ENCODE peak calls at places on chromosomes 11 and 22, in nine cellular contexts. G is cardiac muscle cell; B is stimulated activated CD4-positive, alpha-beta T cell treated with anti-CD3 and anti-CD28 coated beads, Interleukin-2, amount 100 ng/mL, for 48 hours; U is T-helper 17 cell; J is CD4-positive, alpha-beta memory T cell; O is NB4; K is AG09309; H is AG08395; V is epithelial cell of esophagus. C is an unnamed sample.
A peak's percentile ranks its signal among the peaks of the same experiment; 100 is the strongest.

GRCh38 chr11:57459112-57460016 is 964 bp upstream of the RTN4RL2 start:
- DNase-seq in K (no peak), B (no peak), U (no peak), J (no peak), O (peak; percentile 50), H (no peak), G (no peak), V (peak; percentile 38), C (peak; percentile 58)

GRCh38 chr11:3123316-3123715 is 41.8 kb downstream of the OSBPL5 start:
- DNase-seq in K (no peak), O (no peak), V (peak; percentile 56), J (no peak), G (no peak), U (no peak), B (no peak), H (peak; percentile 34), C (no peak)

GRCh38 chr11:61860054-61860903 is 31.1 kb downstream of the FADS3 start:
- DNase-seq in B (no peak), J (no peak), U (no peak), K (no peak), G (peak; percentile 89), O (no peak), V (no peak), H (no peak), C (no peak)

GRCh38 chr11:35116762-35117588 is 22.0 kb upstream of the CD44 start:
- DNase-seq in J (no peak), K (peak; percentile 71), H (no peak), G (peak; percentile 50), U (no peak), O (no peak), V (no peak), B (no peak), C (no peak)

GRCh38 chr11:2812371-2812991 is 73.1 kb downstream of the CDKN1C start:
- DNase-seq in K (no peak), V (no peak), B (no peak), H (no peak), O (peak; percentile 80), G (peak; percentile 91), J (no peak), U (no peak), C (no peak)

GRCh38 chr11:86996953-86997570 is 40.7 kb upstream of the TMEM135 start:
- DNase-seq in G (no peak), V (no peak), H (no peak), B (no peak), U (no peak), K (no peak), O (no peak), J (no peak), C (no peak)

GRCh38 chr22:25067851-25068421 is 115.4 kb downstream of the KIAA1671 start:
- DNase-seq in H (peak; percentile 30), V (no peak), O (no peak), U (peak; percentile 78), J (peak; percentile 95), G (no peak), B (peak; percentile 59), K (no peak), C (no peak)

GRCh38 chr22:21573750-21574494 is 6.4 kb downstream of the UBE2L3 start:
- DNase-seq in G (no peak), H (no peak), K (no peak), V (no peak), U (no peak), O (no peak), B (no peak), J (no peak), C (no peak)

GRCh38 chr11:88414385-88414861 is 76.9 kb upstream of the CTSC start:
- DNase-seq in V (peak; percentile 55), O (peak; percentile 76), J (peak; percentile 42), K (peak; percentile 11), H (no peak), G (peak; percentile 93), U (no peak), B (no peak), C (no peak)

GRCh38 chr22:28923826-28924732 is 40.7 kb downstream of the ZNRF3 start:
- DNase-seq in V (peak; percentile 34), U (no peak), H (no peak), G (no peak), K (no peak), O (no peak), J (no peak), B (no peak), C (no peak)

GRCh38 chr11:122910775-122911174 is 28.2 kb downstream of the JHY start:
- DNase-seq in V (peak; percentile 57), O (peak; percentile 47), U (no peak), B (no peak), G (peak; percentile 56), K (peak; percentile 27), H (peak; percentile 28), J (no peak), C (no peak)

GRCh38 chr11:35981581-35981980 is 37.7 kb downstream of the LDLRAD3 start:
- DNase-seq in J (no peak), V (no peak), B (no peak), U (no peak), K (no peak), O (no peak), H (no peak), G (peak; percentile 55), C (no peak)

GRCh38 chr22:27602390-27602789 is 199.2 kb downstream of the MN1 start:
- DNase-seq in K (no peak), H (no peak), J (no peak), V (no peak), U (no peak), G (no peak), O (no peak), B (no peak), C (no peak)

GRCh38 chr11:65150513-65151271 is 16.4 kb upstream of the SYVN1 start:
- DNase-seq in O (peak; percentile 93), G (peak; percentile 63), V (peak; percentile 91), H (peak; percentile 95), B (peak; percentile 21), U (no peak), J (no peak), K (peak; percentile 44), C (no peak)

GRCh38 chr11:131122448-131122847 is 206.2 kb upstream of the SNX19 start:
- DNase-seq in U (no peak), B (no peak), K (no peak), V (no peak), O (no peak), G (no peak), J (no peak), H (no peak), C (no peak)

GRCh38 chr11:110759972-110760381 is 47.7 kb upstream of the ARHGAP20 start:
- DNase-seq in B (no peak), G (peak; percentile 88), V (no peak), K (no peak), H (no peak), U (no peak), J (no peak), O (no peak), C (no peak)

GRCh38 chr22:35539910-35540599 is 576 bp upstream of the RASD2 start:
- DNase-seq in B (peak; percentile 59), G (peak; percentile 47), U (peak; percentile 53), J (peak; percentile 49), O (peak; percentile 47), H (peak; percentile 84), K (no peak), V (peak; percentile 54), C (peak; percentile 73)

GRCh38 chr11:2271327-2272240 is 1.2 kb upstream of the ASCL2 start:
- DNase-seq in J (no peak), H (no peak), O (no peak), G (no peak), V (no peak), U (no peak), K (no peak), B (no peak), C (no peak)

GRCh38 chr11:623999-624704 is 603 bp downstream of the CDHR5 start:
- DNase-seq in O (no peak), U (no peak), V (peak; percentile 62), K (no peak), J (peak; percentile 42), G (no peak), H (peak; percentile 47), B (no peak), C (no peak)

GRCh38 chr11:113615098-113615497 is 91.0 kb downstream of the TMPRSS5 start:
- DNase-seq in J (no peak), H (no peak), U (no peak), K (no peak), G (no peak), V (no peak), B (no peak), O (no peak), C (no peak)

GRCh38 chr11:77093056-77093891 is 9.4 kb upstream of the OMP start:
- DNase-seq in K (no peak), H (no peak), V (no peak), G (no peak), O (no peak), J (no peak), U (no peak), B (no peak), C (no peak)

C was measured in OCI-LY7.